ENCODE peak calls at places on chromosomes 11 and 22, in ten cellular contexts. Y is endothelial cell, L is AG09309, T is lower lobe of right lung, I is AG04449, D is IMR-90, Z is GM12865, X is right lobe of liver, N is heart left ventricle, O is A549. H is an unnamed sample.

GRCh38 chr11:72602250-72602904 is 71.8 kb downstream of the PDE2A start:
- DNase-seq in O (no peak), D (no peak), I (no peak), T (no peak), N (no peak), X (no peak), Z (no peak), Y (no peak), L (no peak), H (no peak)

GRCh38 chr11:36702330-36703054 is 104.5 kb upstream of the RAG2 start:
- DNase-seq in Z (peak), I (peak), Y (peak), D (peak), N (no peak), X (no peak), O (peak), L (peak), T (no peak), H (no peak)

GRCh38 chr22:23910496-23911190 is 16.5 kb downstream of the MIF start:
- DNase-seq in Z (no peak), I (no peak), Y (no peak), T (no peak), O (no peak), L (no peak), D (no peak), N (no peak), X (no peak), H (no peak)

GRCh38 chr11:66047541-66048365 is 1.2 kb downstream of the GAL3ST3 start:
- DNase-seq in L (no peak), T (no peak), I (no peak), Y (no peak), D (no peak), N (no peak), O (no peak), Z (no peak), X (no peak), H (no peak)

GRCh38 chr11:65434667-65435179 is 12.1 kb downstream of the NEAT1 start:
- DNase-seq in I (no peak), L (no peak), Z (no peak), T (no peak), N (no peak), Y (no peak), O (peak), X (no peak), D (peak), H (no peak)

GRCh38 chr22:30205281-30206115 is 41.1 kb downstream of the LIF start:
- DNase-seq in O (peak), N (no peak), D (peak), I (peak), T (no peak), Z (no peak), Y (no peak), X (peak), L (peak), H (no peak)

GRCh38 chr22:45450931-45451651 is 37.6 kb downstream of the RIBC2 start:
- DNase-seq in T (no peak), N (no peak), Z (no peak), Y (no peak), I (peak), L (peak), X (no peak), O (no peak), D (peak), H (no peak)

GRCh38 chr11:98423933-98424332 is 596.8 kb upstream of the CNTN5 start:
- DNase-seq in O (no peak), L (no peak), X (no peak), Y (no peak), I (no peak), Z (no peak), T (no peak), N (no peak), D (no peak), H (no peak)

GRCh38 chr22:25702046-25702445 is 39.9 kb upstream of the MYO18B start:
- DNase-seq in X (no peak), N (no peak), Z (peak), I (no peak), L (no peak), Y (no peak), O (no peak), D (peak), T (no peak), H (no peak)

GRCh38 chr11:14366936-14367335 is 8.0 kb upstream of the RRAS2 start:
- DNase-seq in X (no peak), Y (no peak), N (no peak), D (no peak), L (no peak), I (no peak), T (no peak), Z (no peak), O (no peak), H (no peak)

GRCh38 chr22:41206719-41207118 is 1.6 kb downstream of the L3MBTL2 start:
- DNase-seq in I (no peak), Y (no peak), T (no peak), N (no peak), Z (peak), D (no peak), L (no peak), X (no peak), O (no peak), H (no peak)

GRCh38 chr11:12689029-12689755 is 15.0 kb downstream of the TEAD1 start:
- DNase-seq in I (no peak), O (no peak), D (no peak), Z (no peak), Y (no peak), L (no peak), T (no peak), X (no peak), N (no peak), H (no peak)

GRCh38 chr11:102553835-102554282 is 23.3 kb upstream of the MMP7 start:
- DNase-seq in O (peak), I (no peak), X (no peak), Z (peak), Y (no peak), N (no peak), L (no peak), D (no peak), T (no peak), H (no peak)

GRCh38 chr11:20036625-20037335 is 123.5 kb downstream of the DBX1 start:
- DNase-seq in O (no peak), N (no peak), L (no peak), I (no peak), X (no peak), Z (no peak), D (no peak), T (no peak), Y (no peak), H (no peak)

GRCh38 chr11:44894217-44894617 is 56.5 kb downstream of the TP53I11 start:
- DNase-seq in D (peak), Y (peak), N (peak), T (peak), Z (peak), O (peak), X (peak), L (no peak), I (no peak), H (peak)

GRCh38 chr11:2459796-2460531 is 15.2 kb downstream of the KCNQ1 start:
- DNase-seq in I (no peak), Y (no peak), Z (no peak), X (no peak), L (no peak), T (no peak), D (no peak), N (peak), O (no peak), H (no peak)

GRCh38 chr11:1632053-1632714 is 2.6 kb downstream of the KRTAP5-5 start:
- DNase-seq in D (no peak), I (no peak), Y (no peak), X (no peak), L (no peak), Z (no peak), T (no peak), O (no peak), N (no peak), H (no peak)

GRCh38 chr22:41620646-41621098 is at the start of gene DESI1:
- DNase-seq in Z (no peak), T (no peak), O (peak), Y (no peak), I (no peak), N (no peak), X (no peak), L (no peak), D (no peak), H (no peak)

GRCh38 chr22:23684561-23685031 is 6.2 kb upstream of the RGL4 start:
- DNase-seq in I (no peak), T (no peak), Z (no peak), L (no peak), D (peak), N (no peak), Y (no peak), O (no peak), X (no peak), H (no peak)

GRCh38 chr11:128694618-128695481 is 978 bp downstream of the FLI1 start:
- DNase-seq in I (no peak), Z (peak), O (no peak), L (no peak), Y (no peak), T (peak), N (peak), X (peak), D (no peak), H (no peak)

GRCh38 chr11:28632338-28632737 is 524.1 kb downstream of the METTL15 start:
- DNase-seq in L (peak), Z (no peak), N (no peak), X (no peak), T (no peak), O (peak), Y (no peak), I (no peak), D (peak), H (no peak)

GRCh38 chr11:112963368-112963955 is 2.2 kb downstream of the NCAM1 start:
- DNase-seq in Y (peak), O (no peak), T (no peak), D (no peak), X (no peak), I (no peak), N (no peak), Z (no peak), L (no peak), H (no peak)

GRCh38 chr11:112961751-112962747 is 829 bp downstream of the NCAM1 start:
- DNase-seq in T (peak), O (no peak), L (no peak), N (peak), X (peak), I (no peak), Y (peak), D (no peak), Z (no peak), H (peak)

GRCh38 chr11:112961146-112961668 is at the start of gene NCAM1:
- DNase-seq in T (peak), L (peak), I (no peak), O (peak), X (peak), N (peak), D (peak), Z (peak), Y (peak), H (peak)

GRCh38 chr11:112962854-112963367 is 1.7 kb downstream of the NCAM1 start:
- DNase-seq in O (no peak), X (peak), Z (no peak), N (peak), T (peak), D (no peak), Y (peak), I (no peak), L (no peak), H (peak)

DNA sequence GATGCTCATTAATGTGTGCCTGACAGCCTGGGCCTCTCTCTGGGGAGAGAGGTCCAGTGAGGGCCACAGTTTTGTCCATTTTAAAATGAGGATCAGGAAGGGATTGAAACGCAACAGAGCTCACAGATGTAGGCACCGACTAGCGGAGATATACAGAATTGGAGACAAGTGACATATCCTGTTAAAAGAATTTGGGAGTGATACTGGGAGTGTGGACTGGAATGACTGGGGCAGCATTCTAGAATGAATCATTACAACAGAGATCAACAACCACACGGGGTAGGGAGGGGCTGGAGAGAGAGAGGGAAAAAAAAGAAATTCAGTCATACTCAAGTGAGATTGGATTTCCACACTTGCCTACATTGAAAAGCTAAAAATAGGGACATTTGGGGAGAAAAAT is 2.5 kb upstream of the NCAM1 start:
- DNase-seq in T (no peak), L (peak), Y (no peak), Z (no peak), D (no peak), X (no peak), O (peak), N (no peak), I (no peak), H (no peak)
- TF ChIP-seq CTCF in T (no peak), L (peak), Y (no peak), Z (no peak), D (no peak), X (no peak), O (no peak), N (peak), I (no peak), H (no peak)

GRCh38 chr11:133021503-133021902 is 510.8 kb downstream of the OPCML start:
- DNase-seq in X (no peak), Z (no peak), L (no peak), D (no peak), O (no peak), N (no peak), I (no peak), Y (no peak), T (no peak), H (no peak)

GRCh38 chr11:133029096-133029495 is 503.2 kb downstream of the OPCML start:
- DNase-seq in N (no peak), T (no peak), Z (no peak), X (no peak), D (no peak), O (no peak), L (no peak), I (no peak), Y (no peak), H (no peak)

GRCh38 chr11:133026952-133027351 is 505.3 kb downstream of the OPCML start:
- DNase-seq in I (no peak), D (no peak), Z (peak), X (no peak), O (no peak), T (no peak), N (no peak), L (no peak), Y (no peak), H (no peak)
- TF ChIP-seq CTCF in I (no peak), D (no peak), Z (no peak), X (no peak), O (no peak), T (no peak), N (no peak), L (no peak), Y (no peak), H (no peak)

DNA sequence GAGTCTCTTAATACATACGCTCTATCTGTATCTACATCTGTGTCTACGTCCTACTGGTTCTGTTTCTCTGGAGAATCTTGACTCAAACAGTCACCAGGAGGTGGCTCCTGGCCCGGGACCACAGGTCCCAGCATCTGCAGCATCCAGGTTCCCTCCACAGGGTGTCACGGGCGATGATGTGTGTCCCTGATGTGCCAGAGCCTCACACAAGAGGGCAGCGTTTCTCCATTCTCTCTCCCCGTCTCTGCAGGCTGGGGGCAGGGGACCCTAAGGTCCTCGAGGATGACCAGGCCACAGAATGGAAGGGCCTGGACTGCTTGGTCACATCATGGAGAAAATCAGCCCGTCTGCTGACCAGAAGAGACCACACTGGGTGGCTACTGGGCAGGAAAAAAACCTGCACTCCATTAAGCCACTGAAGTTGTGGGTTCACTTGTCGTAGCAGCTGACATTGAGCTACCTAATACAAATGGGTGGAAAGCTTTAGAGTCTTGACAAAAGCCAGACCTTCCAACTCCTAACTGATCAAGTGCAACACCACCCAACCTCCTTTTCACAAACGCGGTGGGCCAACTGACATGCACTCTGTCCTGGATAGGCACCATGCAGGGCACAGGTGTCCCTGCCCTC is 392.5 kb downstream of the CTTN start:
- DNase-seq in T (peak), D (no peak), I (no peak), O (no peak), Y (no peak), N (no peak), X (no peak), Z (no peak), L (no peak), H (no peak)
- TF ChIP-seq CTCF in T (no peak), D (peak), I (no peak), O (no peak), Y (no peak), N (no peak), X (no peak), Z (no peak), L (peak), H (no peak)

DNA sequence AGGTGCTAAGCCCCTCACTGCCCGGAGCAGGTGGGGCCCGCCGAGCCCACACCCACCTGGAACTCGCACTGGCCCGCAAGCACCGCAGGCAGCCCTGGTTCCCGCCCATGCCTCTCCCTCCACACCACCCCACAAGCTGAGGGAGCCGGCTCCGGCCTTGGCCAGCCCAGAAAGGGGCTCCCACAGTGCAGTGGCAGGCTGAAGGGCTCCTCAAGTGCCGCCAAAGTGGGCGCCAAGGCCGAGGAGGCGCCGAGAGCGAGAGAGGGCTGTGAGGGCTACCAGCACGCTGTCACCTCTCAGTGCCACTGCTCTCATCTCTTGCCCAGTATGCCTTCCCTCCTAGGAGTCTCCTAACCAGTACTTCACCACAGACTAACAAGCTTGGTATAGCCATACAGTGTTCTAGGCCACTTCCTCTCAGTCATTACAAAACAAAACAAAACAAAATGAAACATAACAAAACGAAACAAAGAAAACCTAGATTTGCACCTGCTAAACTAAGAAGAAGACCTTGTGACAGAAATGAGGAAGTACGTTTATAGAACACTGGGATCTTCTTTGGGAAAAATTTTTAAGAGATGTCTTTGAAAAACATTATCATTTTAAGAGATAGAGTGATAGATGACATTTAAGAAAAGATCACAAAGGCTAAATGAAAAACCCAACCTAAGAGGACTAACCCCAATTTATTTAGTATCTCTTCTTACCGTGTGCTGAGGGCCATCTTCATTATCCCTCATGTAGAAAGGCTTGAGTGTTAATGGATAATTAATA is 47.7 kb upstream of the GAB2 start:
- DNase-seq in I (no peak), T (no peak), Z (peak), Y (no peak), O (no peak), X (peak), D (no peak), L (no peak), N (no peak), H (peak)
- TF ChIP-seq CTCF in I (no peak), T (no peak), Z (no peak), Y (no peak), O (no peak), X (no peak), D (no peak), L (no peak), N (no peak), H (no peak)

GRCh38 chr11:11659567-11660341 is 37.9 kb upstream of the GALNT18 start:
- DNase-seq in X (no peak), T (no peak), Z (peak), I (no peak), N (no peak), Y (no peak), L (no peak), D (no peak), O (peak), H (no peak)
- TF ChIP-seq CTCF in X (peak), T (peak), Z (peak), I (no peak), N (no peak), Y (no peak), L (no peak), D (no peak), O (peak), H (no peak)

GRCh38 chr11:134861490-134862107 is 449.6 kb upstream of the B3GAT1 start:
- DNase-seq in D (no peak), X (no peak), O (no peak), Z (no peak), Y (no peak), I (no peak), L (no peak), N (no peak), T (no peak), H (no peak)
- TF ChIP-seq CTCF in D (no peak), X (no peak), O (no peak), Z (peak), Y (peak), I (no peak), L (no peak), N (no peak), T (no peak), H (no peak)